ENCODE peak calls at places on chromosomes 4 and X, in five cellular contexts. J, E, W, P and L are unnamed samples.

GRCh38 chr4:2804449-2804972 is 11.6 kb downstream of the SH3BP2 start:
- DNase-seq in E (no peak), J (no peak), P (no peak), W (no peak), L (no peak)

GRCh38 chr4:69907151-69907550 is 23.7 kb upstream of the CSN1S1 start:
- DNase-seq in P (no peak), W (no peak), J (no peak), E (no peak), L (no peak)

GRCh38 chr4:61911313-61911756 is 711.2 kb downstream of the ADGRL3 start:
- DNase-seq in E (no peak), W (no peak), P (no peak), J (no peak), L (no peak)

GRCh38 chrX:18889982-18890381 is 93.9 kb downstream of the PHKA2 start:
- DNase-seq in P (no peak), J (no peak), W (no peak), E (no peak), L (no peak)

GRCh38 chr4:2535386-2536192 is 858 bp upstream of the FAM193A start:
- DNase-seq in W (peak), J (peak), P (peak), E (peak), L (peak)

GRCh38 chr4:2339458-2340271 is 77.8 kb upstream of the MXD4 start:
- DNase-seq in P (no peak), W (no peak), J (no peak), E (no peak), L (no peak)

GRCh38 chr4:122533841-122534240 is 77.3 kb upstream of the IL2 start:
- DNase-seq in W (no peak), P (no peak), E (no peak), J (no peak), L (no peak)

GRCh38 chrX:143634701-143635442 is 1.0 kb downstream of the SLITRK4 start:
- DNase-seq in J (no peak), W (no peak), E (no peak), P (no peak), L (no peak)

GRCh38 chr4:53044651-53044960 is 182.5 kb downstream of the RASL11B start:
- DNase-seq in W (no peak), P (no peak), E (no peak), J (no peak), L (no peak)

GRCh38 chr4:40722576-40723161 is 27.1 kb upstream of the NSUN7 start:
- DNase-seq in J (no peak), P (no peak), E (no peak), W (no peak), L (peak)

GRCh38 chr4:55588160-55588559 is 3.9 kb downstream of the PDCL2 start:
- DNase-seq in W (no peak), P (no peak), J (no peak), E (no peak), L (no peak)

GRCh38 chrX:41481264-41482109 is 34.3 kb downstream of the NYX start:
- DNase-seq in J (no peak), E (no peak), W (no peak), P (no peak), L (no peak)